ENCODE peak calls at places on chromosomes 16 and 17, in five cellular contexts. One of them, this sample, is unnamed.

GRCh38 chr16:28309811-28310311 is 17.5 kb downstream of the SBK1 start:
- DNase-seq in MM.1S: no peak
- DNase-seq in body of pancreas: no peak
- DNase-seq in RWPE2: no peak
- DNase-seq in left lung: no peak
- DNase-seq in this sample: peak; percentile 80

GRCh38 chr16:53911506-53911905 is 207.6 kb downstream of the FTO start:
- DNase-seq in MM.1S: no peak
- DNase-seq in body of pancreas: no peak
- DNase-seq in RWPE2: no peak
- DNase-seq in left lung: no peak
- DNase-seq in this sample: no peak

GRCh38 chr17:16443390-16444257 is 28.3 kb downstream of the TRPV2 start:
- DNase-seq in MM.1S: no peak
- DNase-seq in body of pancreas: no peak
- DNase-seq in RWPE2: peak; percentile 42
- DNase-seq in left lung: no peak
- DNase-seq in this sample: no peak

GRCh38 chr16:48155926-48156789 is at the start of gene ABCC12:
- DNase-seq in MM.1S: no peak
- DNase-seq in body of pancreas: no peak
- DNase-seq in RWPE2: no peak
- DNase-seq in left lung: no peak
- DNase-seq in this sample: no peak

GRCh38 chr17:5281814-5282638 is at the start of gene RABEP1:
- DNase-seq in MM.1S: peak; percentile 90
- DNase-seq in body of pancreas: peak; percentile 94
- DNase-seq in RWPE2: peak; percentile 87
- DNase-seq in left lung: peak; percentile 97
- DNase-seq in this sample: peak; percentile 96

GRCh38 chr17:70622382-70623260 is 453.3 kb downstream of the KCNJ2 start:
- DNase-seq in MM.1S: no peak
- DNase-seq in body of pancreas: peak; percentile 42
- DNase-seq in RWPE2: no peak
- DNase-seq in left lung: no peak
- DNase-seq in this sample: peak; percentile 62

GRCh38 chr16:67537270-67537635 is 8.6 kb downstream of the RIPOR1 start:
- DNase-seq in MM.1S: no peak
- DNase-seq in body of pancreas: peak; percentile 43
- DNase-seq in RWPE2: no peak
- DNase-seq in left lung: peak; percentile 92
- DNase-seq in this sample: peak; percentile 80

GRCh38 chr17:82396601-82397435 is 21.3 kb upstream of the HEXD start:
- DNase-seq in MM.1S: no peak
- DNase-seq in body of pancreas: no peak
- DNase-seq in RWPE2: no peak
- DNase-seq in left lung: peak; percentile 52
- DNase-seq in this sample: no peak

GRCh38 chr16:48365030-48365600 is 20.1 kb downstream of the SIAH1 start:
- DNase-seq in MM.1S: no peak
- DNase-seq in body of pancreas: no peak
- DNase-seq in RWPE2: no peak
- DNase-seq in left lung: no peak
- DNase-seq in this sample: no peak

GRCh38 chr17:10668771-10669170 is 11.7 kb upstream of the MYH3 start:
- DNase-seq in MM.1S: no peak
- DNase-seq in body of pancreas: no peak
- DNase-seq in RWPE2: no peak
- DNase-seq in left lung: no peak
- DNase-seq in this sample: no peak

GRCh38 chr17:34226011-34226410 is 29.1 kb upstream of the CCL2 start:
- DNase-seq in MM.1S: no peak
- DNase-seq in body of pancreas: no peak
- DNase-seq in RWPE2: no peak
- DNase-seq in left lung: no peak
- DNase-seq in this sample: no peak

GRCh38 chr17:49180303-49180702 is 30.1 kb downstream of the GNGT2 start:
- DNase-seq in MM.1S: peak; percentile 27
- DNase-seq in body of pancreas: peak; percentile 71
- DNase-seq in RWPE2: no peak
- DNase-seq in left lung: peak; percentile 85
- DNase-seq in this sample: peak; percentile 77

GRCh38 chr17:79955961-79956735 is 79.5 kb downstream of the TBC1D16 start:
- DNase-seq in MM.1S: no peak
- DNase-seq in body of pancreas: peak; percentile 8
- DNase-seq in RWPE2: peak; percentile 42
- DNase-seq in left lung: peak; percentile 47
- DNase-seq in this sample: peak; percentile 56

GRCh38 chr17:78494189-78494960 is 82.8 kb downstream of the DNAH17 start:
- DNase-seq in MM.1S: no peak
- DNase-seq in body of pancreas: no peak
- DNase-seq in RWPE2: no peak
- DNase-seq in left lung: peak; percentile 64
- DNase-seq in this sample: no peak

GRCh38 chr16:89246903-89247733 is 29.6 kb downstream of the ZNF778 start:
- DNase-seq in MM.1S: no peak
- DNase-seq in body of pancreas: peak; percentile 95
- DNase-seq in RWPE2: peak; percentile 93
- DNase-seq in left lung: peak; percentile 98
- DNase-seq in this sample: peak; percentile 96

GRCh38 chr17:18363021-18363941 is at the start of gene SHMT1:
- DNase-seq in MM.1S: peak; percentile 97
- DNase-seq in body of pancreas: peak; percentile 95
- DNase-seq in RWPE2: peak; percentile 92
- DNase-seq in left lung: peak; percentile 99
- DNase-seq in this sample: peak; percentile 98

GRCh38 chr17:8489841-8490240 is 54.2 kb downstream of the NDEL1 start:
- DNase-seq in MM.1S: no peak
- DNase-seq in body of pancreas: no peak
- DNase-seq in RWPE2: no peak
- DNase-seq in left lung: no peak
- DNase-seq in this sample: no peak

GRCh38 chr17:60960398-60961065 is 282.9 kb downstream of the BCAS3 start:
- DNase-seq in MM.1S: no peak
- DNase-seq in body of pancreas: no peak
- DNase-seq in RWPE2: no peak
- DNase-seq in left lung: no peak
- DNase-seq in this sample: no peak

GRCh38 chr17:17849147-17849820 is 12.5 kb upstream of the SREBF1 start:
- DNase-seq in MM.1S: no peak
- DNase-seq in body of pancreas: no peak
- DNase-seq in RWPE2: no peak
- DNase-seq in left lung: peak; percentile 87
- DNase-seq in this sample: peak; percentile 92

GRCh38 chr16:67942510-67943255 is 1.2 kb downstream of the LCAT start:
- DNase-seq in MM.1S: no peak
- DNase-seq in body of pancreas: no peak
- DNase-seq in RWPE2: no peak
- DNase-seq in left lung: peak; percentile 73
- DNase-seq in this sample: no peak

GRCh38 chr17:46738544-46738943 is 79.9 kb downstream of the WNT3 start:
- DNase-seq in MM.1S: no peak
- DNase-seq in body of pancreas: no peak
- DNase-seq in RWPE2: no peak
- DNase-seq in left lung: no peak
- DNase-seq in this sample: no peak

GRCh38 chr17:34382586-34383224 is 19.7 kb upstream of the CCL1 start:
- DNase-seq in MM.1S: peak; percentile 88
- DNase-seq in body of pancreas: no peak
- DNase-seq in RWPE2: no peak
- DNase-seq in left lung: no peak
- DNase-seq in this sample: no peak

GRCh38 chr17:75344664-75345063 is 55.4 kb upstream of the SLC25A19 start:
- DNase-seq in MM.1S: no peak
- DNase-seq in body of pancreas: no peak
- DNase-seq in RWPE2: no peak
- DNase-seq in left lung: no peak
- DNase-seq in this sample: no peak

GRCh38 chr16:85319208-85319983 is 207.1 kb upstream of the CIBAR2 start:
- DNase-seq in MM.1S: no peak
- DNase-seq in body of pancreas: no peak
- DNase-seq in RWPE2: no peak
- DNase-seq in left lung: no peak
- DNase-seq in this sample: peak; percentile 52

GRCh38 chr17:58285422-58285810 is 4.7 kb upstream of the MPO start:
- DNase-seq in MM.1S: no peak
- DNase-seq in body of pancreas: no peak
- DNase-seq in RWPE2: no peak
- DNase-seq in left lung: no peak
- DNase-seq in this sample: peak; percentile 10

GRCh38 chr17:15981208-15981607 is 18.3 kb downstream of the ZSWIM7 start:
- DNase-seq in MM.1S: no peak
- DNase-seq in body of pancreas: no peak
- DNase-seq in RWPE2: no peak
- DNase-seq in left lung: no peak
- DNase-seq in this sample: no peak

GRCh38 chr17:77959216-77959925 is 868 bp downstream of the TNRC6C start:
- DNase-seq in MM.1S: peak; percentile 28
- DNase-seq in body of pancreas: peak; percentile 28
- DNase-seq in RWPE2: no peak
- DNase-seq in left lung: peak; percentile 83
- DNase-seq in this sample: no peak

GRCh38 chr17:38762231-38762630 is 9.7 kb downstream of the PSMB3 start:
- DNase-seq in MM.1S: no peak
- DNase-seq in body of pancreas: no peak
- DNase-seq in RWPE2: no peak
- DNase-seq in left lung: no peak
- DNase-seq in this sample: no peak

GRCh38 chr17:65037157-65037556 is 19.4 kb downstream of the GNA13 start:
- DNase-seq in MM.1S: no peak
- DNase-seq in body of pancreas: no peak
- DNase-seq in RWPE2: no peak
- DNase-seq in left lung: no peak
- DNase-seq in this sample: no peak

GRCh38 chr17:65030618-65031017 is 25.9 kb downstream of the GNA13 start:
- DNase-seq in MM.1S: no peak
- DNase-seq in body of pancreas: no peak
- DNase-seq in RWPE2: no peak
- DNase-seq in left lung: no peak
- DNase-seq in this sample: no peak

GRCh38 chr17:65039349-65039988 is 17.1 kb downstream of the GNA13 start:
- DNase-seq in MM.1S: peak; percentile 91
- DNase-seq in body of pancreas: no peak
- DNase-seq in RWPE2: no peak
- DNase-seq in left lung: no peak
- DNase-seq in this sample: no peak

GRCh38 chr17:65035704-65036103 is 20.8 kb downstream of the GNA13 start:
- DNase-seq in MM.1S: no peak
- DNase-seq in body of pancreas: no peak
- DNase-seq in RWPE2: no peak
- DNase-seq in left lung: no peak
- DNase-seq in this sample: no peak

DNA sequence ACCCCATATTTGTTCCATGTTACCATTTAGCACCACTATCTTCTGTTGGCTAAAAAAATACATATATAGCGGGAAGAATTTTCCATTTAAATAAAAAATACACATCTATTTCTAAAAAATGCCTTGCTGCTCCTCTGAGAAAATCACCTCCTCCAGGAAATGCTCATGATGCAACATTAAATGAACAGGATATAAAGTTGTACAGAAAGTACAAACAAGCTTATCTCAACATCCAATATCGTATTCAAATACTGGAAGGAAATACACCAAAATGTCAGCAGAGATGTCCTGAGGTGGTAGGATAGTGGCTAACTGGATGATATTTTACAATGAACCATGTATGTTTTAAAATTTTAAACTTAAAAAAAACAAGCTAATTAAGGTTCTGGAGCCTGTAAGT is 21.3 kb downstream of the GNA13 start:
- DNase-seq in MM.1S: no peak
- DNase-seq in body of pancreas: no peak
- DNase-seq in RWPE2: no peak
- DNase-seq in left lung: no peak
- DNase-seq in this sample: no peak
- H3K4me1 ChIP-seq in MM.1S: peaks cover 21% of the 10 kb centered on the region
- H3K4me1 ChIP-seq in body of pancreas: peaks cover 20% of the 10 kb centered on the region
- H3K4me1 ChIP-seq in RWPE2: peaks cover 31% of the 10 kb centered on the region
- H3K4me1 ChIP-seq in left lung: peaks cover 5% of the 10 kb centered on the region
- H3K4me1 ChIP-seq in this sample: peaks cover 55% of the 10 kb centered on the region

GRCh38 chr17:409848-410673 is 57.5 kb upstream of the RPH3AL start:
- DNase-seq in MM.1S: peak; percentile 100
- DNase-seq in body of pancreas: peak; percentile 100
- DNase-seq in RWPE2: peak; percentile 99
- DNase-seq in left lung: peak; percentile 100
- DNase-seq in this sample: peak; percentile 100
- H3K4me1 ChIP-seq in MM.1S: peaks cover 5% of the 10 kb centered on the region
- H3K4me1 ChIP-seq in body of pancreas: peaks cover 24% of the 10 kb centered on the region
- H3K4me1 ChIP-seq in RWPE2: no peaks in the 10 kb centered on the region
- H3K4me1 ChIP-seq in left lung: no peaks in the 10 kb centered on the region
- H3K4me1 ChIP-seq in this sample: peaks cover 23% of the 10 kb centered on the region

GRCh38 chr16:81620796-81621195 is 158.3 kb upstream of the PLCG2 start:
- DNase-seq in MM.1S: no peak
- DNase-seq in body of pancreas: no peak
- DNase-seq in RWPE2: no peak
- DNase-seq in left lung: no peak
- DNase-seq in this sample: no peak

GRCh38 chr16:81620029-81620428 is 159.1 kb upstream of the PLCG2 start:
- DNase-seq in MM.1S: no peak
- DNase-seq in body of pancreas: no peak
- DNase-seq in RWPE2: no peak
- DNase-seq in left lung: no peak
- DNase-seq in this sample: no peak

GRCh38 chr16:81618187-81618586 is 160.9 kb upstream of the PLCG2 start:
- DNase-seq in MM.1S: no peak
- DNase-seq in body of pancreas: no peak
- DNase-seq in RWPE2: no peak
- DNase-seq in left lung: no peak
- DNase-seq in this sample: no peak

GRCh38 chr16:81617021-81617346 is 162.1 kb upstream of the PLCG2 start:
- DNase-seq in MM.1S: no peak
- DNase-seq in body of pancreas: no peak
- DNase-seq in RWPE2: no peak
- DNase-seq in left lung: no peak
- DNase-seq in this sample: no peak

GRCh38 chr16:81618661-81619060 is 160.4 kb upstream of the PLCG2 start:
- DNase-seq in MM.1S: no peak
- DNase-seq in body of pancreas: no peak
- DNase-seq in RWPE2: no peak
- DNase-seq in left lung: no peak
- DNase-seq in this sample: no peak
- H3K4me1 ChIP-seq in MM.1S: peaks cover 23% of the 10 kb centered on the region
- H3K4me1 ChIP-seq in body of pancreas: no peaks in the 10 kb centered on the region
- H3K4me1 ChIP-seq in RWPE2: peaks cover 16% of the 10 kb centered on the region
- H3K4me1 ChIP-seq in left lung: peaks cover 9% of the 10 kb centered on the region
- H3K4me1 ChIP-seq in this sample: peaks cover 27% of the 10 kb centered on the region

DNA sequence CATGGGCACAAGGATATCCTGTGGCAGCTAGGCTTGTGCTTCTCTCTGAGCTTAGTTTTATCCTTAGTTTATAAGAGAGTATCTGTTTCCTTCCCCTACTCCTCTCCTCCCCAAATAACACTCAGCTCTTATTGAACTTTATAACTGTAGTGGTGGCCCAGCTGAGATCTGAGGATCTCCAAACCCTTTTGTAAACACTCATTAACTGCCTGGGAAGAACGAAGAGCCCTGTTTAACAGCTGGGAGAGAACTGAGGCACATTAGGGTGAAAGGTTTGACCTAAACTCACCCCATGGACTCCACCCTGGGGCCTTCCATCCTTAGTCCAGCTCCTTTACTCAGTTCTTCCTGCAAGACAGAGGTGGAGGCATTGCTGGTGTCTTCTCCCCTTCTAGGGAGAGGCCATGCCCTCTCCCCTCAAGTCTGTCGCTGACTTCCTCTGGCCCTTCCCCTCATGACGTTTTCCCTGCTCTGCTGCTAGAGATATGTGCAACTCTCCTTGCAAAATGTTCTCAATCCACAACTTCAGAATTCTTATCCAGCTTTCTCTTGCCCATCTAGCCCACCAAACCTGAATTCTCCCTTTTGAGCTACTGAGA is 1.2 kb upstream of the RARA start:
- DNase-seq in MM.1S: no peak
- DNase-seq in body of pancreas: no peak
- DNase-seq in RWPE2: no peak
- DNase-seq in left lung: no peak
- DNase-seq in this sample: no peak
- H3K4me1 ChIP-seq in MM.1S: peaks cover 70% of the 10 kb centered on the region
- H3K4me1 ChIP-seq in body of pancreas: peaks cover 42% of the 10 kb centered on the region
- H3K4me1 ChIP-seq in RWPE2: peaks cover 63% of the 10 kb centered on the region
- H3K4me1 ChIP-seq in left lung: peaks cover 77% of the 10 kb centered on the region
- H3K4me1 ChIP-seq in this sample: peaks cover 87% of the 10 kb centered on the region